ENCODE peak calls at places on chromosome 15, in six cellular contexts. O, J, H, Z, W and I are unnamed samples.

GRCh38 chr15:91711384-91712082 is 142.0 kb upstream of the SLCO3A1 start:
- DNase-seq in O (no peak), J (no peak), H (no peak), Z (no peak), W (no peak), I (no peak)

GRCh38 chr15:41558400-41559238 is at the start of gene TYRO3:
- DNase-seq in O (peak), J (peak), H (no peak), Z (no peak), W (peak), I (peak)

GRCh38 chr15:52805351-52806283 is 15.5 kb upstream of the ONECUT1 start:
- DNase-seq in O (peak), J (no peak), H (no peak), Z (no peak), W (peak), I (no peak)

GRCh38 chr15:80915462-80915861 is 74.2 kb downstream of the MESD start:
- DNase-seq in O (no peak), J (no peak), H (no peak), Z (no peak), W (no peak), I (no peak)

GRCh38 chr15:20349774-20350498 is 191.7 kb downstream of the GOLGA6L6 start:
- DNase-seq in O (peak), J (no peak), H (no peak), Z (no peak), W (no peak), I (no peak)

GRCh38 chr15:99844150-99844549 is 110.9 kb upstream of the LYSMD4 start:
- DNase-seq in O (no peak), J (no peak), H (no peak), Z (peak), W (no peak), I (no peak)

GRCh38 chr15:71334874-71335273 is 219.6 kb downstream of the THSD4 start:
- DNase-seq in O (no peak), J (no peak), H (no peak), Z (no peak), W (peak), I (no peak)

GRCh38 chr15:42772126-42772525 is 35.2 kb upstream of the CDAN1 start:
- DNase-seq in O (no peak), J (peak), H (no peak), Z (no peak), W (no peak), I (peak)

GRCh38 chr15:57485869-57486268 is 105.8 kb upstream of the MYZAP start:
- DNase-seq in O (no peak), J (no peak), H (no peak), Z (peak), W (peak), I (peak)

GRCh38 chr15:79539426-79539825 is 107.3 kb downstream of the MINAR1 start:
- DNase-seq in O (no peak), J (no peak), H (no peak), Z (peak), W (peak), I (no peak)

GRCh38 chr15:43346305-43346704 is 15.9 kb upstream of the LCMT2 start:
- DNase-seq in O (no peak), J (no peak), H (no peak), Z (no peak), W (no peak), I (no peak)

GRCh38 chr15:31399544-31400171 is 73.0 kb downstream of the KLF13 start:
- DNase-seq in O (peak), J (no peak), H (no peak), Z (no peak), W (peak), I (no peak)

GRCh38 chr15:79832358-79832757 is 64.5 kb downstream of the MTHFS start:
- DNase-seq in O (no peak), J (no peak), H (no peak), Z (no peak), W (no peak), I (no peak)

GRCh38 chr15:90071220-90071807 is 31.0 kb downstream of the IDH2 start:
- DNase-seq in O (peak), J (peak), H (peak), Z (peak), W (peak), I (peak)

GRCh38 chr15:63188937-63189871 is at the start of gene RAB8B:
- DNase-seq in O (peak), J (peak), H (peak), Z (peak), W (peak), I (peak)
- H3K4me3 ChIP-seq in O (peak), J (peak), H (peak), Z (peak), W (peak), I (peak)

GRCh38 chr15:98785408-98785795 is 137.1 kb downstream of the IGF1R start:
- DNase-seq in O (no peak), J (no peak), H (no peak), Z (no peak), W (no peak), I (no peak)
- H3K4me3 ChIP-seq in O (no peak), J (no peak), H (no peak), Z (no peak), W (no peak), I (no peak)

DNA sequence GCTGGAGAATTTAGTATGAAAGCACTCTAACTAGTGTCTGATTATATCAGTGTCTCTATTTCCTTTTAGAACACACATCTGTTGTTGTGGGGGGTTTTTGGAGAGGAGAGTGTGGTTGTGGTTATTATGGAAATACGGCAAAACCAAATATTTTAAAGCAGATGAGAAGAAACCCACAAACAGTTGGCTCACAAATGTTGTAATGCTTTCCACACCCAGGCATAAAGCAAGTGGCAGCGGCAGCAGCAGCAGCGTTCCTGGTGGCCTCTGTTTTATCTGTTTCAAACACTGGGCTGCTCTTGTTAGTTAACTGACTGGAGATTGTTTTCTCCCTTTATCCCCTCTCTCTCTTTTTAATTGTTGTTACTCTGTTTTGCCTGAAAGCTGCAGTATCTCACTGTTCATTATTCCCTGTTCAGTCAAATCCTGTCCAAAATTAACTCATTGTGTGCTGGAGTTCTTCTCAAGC is 1045.5 kb upstream of the NR2F2 start:
- DNase-seq in O (no peak), J (no peak), H (no peak), Z (no peak), W (peak), I (peak)
- H3K4me3 ChIP-seq in O (no peak), J (no peak), H (no peak), Z (no peak), W (no peak), I (no peak)

DNA sequence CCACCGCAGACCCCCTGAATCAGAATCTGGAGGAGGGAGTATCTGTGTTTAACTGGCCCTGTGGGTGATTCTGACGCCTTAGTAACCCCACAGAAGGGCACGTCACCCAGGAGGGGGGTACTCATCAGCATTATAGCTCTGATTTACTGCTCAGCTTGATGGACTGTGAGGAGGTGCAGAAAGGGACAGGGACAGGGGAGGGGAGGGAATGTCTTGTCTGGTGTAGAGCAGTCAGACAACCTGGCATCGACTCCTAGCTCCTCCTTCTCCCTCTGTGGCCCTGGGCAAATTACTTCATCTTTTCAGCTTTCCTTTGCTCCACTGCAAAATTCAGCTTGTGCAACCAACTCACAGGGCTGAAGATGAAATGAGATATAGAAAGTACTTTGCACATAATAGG is 42.3 kb upstream of the GLCE start:
- DNase-seq in O (no peak), J (no peak), H (no peak), Z (peak), W (no peak), I (peak)
- H3K4me3 ChIP-seq in O (no peak), J (no peak), H (no peak), Z (no peak), W (no peak), I (no peak)

GRCh38 chr15:58608129-58608590 is 141.3 kb downstream of the ADAM10 start:
- DNase-seq in O (no peak), J (no peak), H (no peak), Z (no peak), W (peak), I (peak)

GRCh38 chr15:58608711-58609110 is 140.8 kb downstream of the ADAM10 start:
- DNase-seq in O (no peak), J (no peak), H (no peak), Z (no peak), W (peak), I (no peak)

GRCh38 chr15:58605931-58606330 is 143.6 kb downstream of the ADAM10 start:
- DNase-seq in O (no peak), J (no peak), H (no peak), Z (no peak), W (no peak), I (no peak)

GRCh38 chr15:58604455-58604923 is 145.0 kb downstream of the ADAM10 start:
- DNase-seq in O (no peak), J (no peak), H (no peak), Z (peak), W (no peak), I (no peak)

GRCh38 chr15:58606577-58607080 is 142.9 kb downstream of the ADAM10 start:
- DNase-seq in O (no peak), J (no peak), H (no peak), Z (no peak), W (no peak), I (no peak)
- H3K4me3 ChIP-seq in O (no peak), J (no peak), H (no peak), Z (no peak), W (no peak), I (no peak)

GRCh38 chr15:67120009-67120838 is 54.8 kb downstream of the SMAD3 start:
- DNase-seq in O (no peak), J (no peak), H (no peak), Z (no peak), W (no peak), I (no peak)
- H3K4me3 ChIP-seq in O (no peak), J (no peak), H (peak), Z (no peak), W (peak), I (no peak)

DNA sequence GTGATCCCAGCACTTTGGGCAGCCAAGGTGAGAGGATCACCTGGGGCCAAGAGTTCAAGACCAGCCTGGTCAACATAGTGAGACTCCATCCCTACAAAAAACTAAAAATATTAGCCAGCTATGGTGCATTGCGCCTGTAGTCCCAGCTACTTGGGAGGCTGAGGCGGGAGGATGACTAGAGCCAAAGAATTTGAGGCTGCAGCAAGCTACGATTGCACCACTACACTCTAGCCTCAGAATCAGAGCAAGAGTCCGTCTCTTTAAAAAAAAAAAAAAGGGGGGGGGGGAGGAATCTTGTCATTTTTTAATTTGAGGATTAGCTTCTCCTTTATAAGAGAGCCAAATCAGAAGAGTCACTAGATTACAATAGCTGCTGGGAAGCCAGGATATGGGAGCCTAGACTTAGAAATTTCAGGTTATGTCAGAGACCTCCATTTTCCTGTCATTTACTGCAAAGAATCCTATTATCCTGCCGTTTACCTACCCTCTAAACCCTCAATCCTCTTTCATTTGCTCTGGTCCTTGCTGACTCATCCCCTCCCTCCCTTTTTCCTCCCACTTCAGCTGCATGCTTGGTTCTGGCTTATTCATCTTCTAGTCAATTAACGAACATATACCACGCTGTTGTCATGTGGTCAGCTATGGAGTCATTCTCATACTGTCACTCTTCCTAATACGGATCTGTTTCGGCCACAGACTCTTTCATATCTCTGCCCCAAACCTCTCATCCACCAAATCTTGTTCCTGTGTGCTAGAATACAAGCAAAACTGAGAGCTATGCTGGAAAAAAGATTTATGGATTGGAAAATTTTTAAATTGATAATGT is 83.8 kb upstream of the PPIB start:
- DNase-seq in O (no peak), J (no peak), H (no peak), Z (peak), W (peak), I (peak)
- H3K4me3 ChIP-seq in O (no peak), J (no peak), H (no peak), Z (no peak), W (peak), I (peak)

GRCh38 chr15:40042791-40043320 is 3.9 kb upstream of the SRP14 start:
- DNase-seq in O (no peak), J (no peak), H (peak), Z (no peak), W (no peak), I (no peak)

GRCh38 chr15:40038654-40039543 is at the start of gene SRP14:
- DNase-seq in O (peak), J (peak), H (peak), Z (peak), W (peak), I (peak)

GRCh38 chr15:40040293-40040635 is 1.3 kb upstream of the SRP14 start:
- DNase-seq in O (no peak), J (no peak), H (no peak), Z (no peak), W (no peak), I (no peak)

GRCh38 chr15:40038267-40038653 is 721 bp downstream of the SRP14 start:
- DNase-seq in O (peak), J (no peak), H (no peak), Z (peak), W (peak), I (peak)

DNA sequence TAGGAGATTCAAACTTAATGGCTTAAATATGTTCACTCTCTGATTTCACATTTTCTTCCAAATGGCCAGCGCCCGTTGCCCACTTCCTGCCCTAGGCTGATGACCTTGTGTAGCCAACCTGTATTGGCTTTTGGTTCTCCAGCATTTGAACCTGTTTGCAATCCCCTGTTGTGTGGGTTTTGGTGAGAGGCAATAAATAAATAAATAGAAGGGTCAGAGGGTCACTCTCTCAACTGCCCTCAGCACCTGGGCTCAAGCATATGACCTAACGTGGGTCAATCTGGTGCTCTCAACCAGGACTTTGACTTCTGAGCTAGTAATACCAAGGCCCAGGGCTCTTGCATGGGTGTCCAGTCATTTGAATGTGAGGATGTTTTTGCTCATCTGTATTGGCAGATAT is 1.8 kb upstream of the SRP14 start:
- DNase-seq in O (no peak), J (no peak), H (no peak), Z (no peak), W (no peak), I (no peak)
- H3K4me3 ChIP-seq in O (no peak), J (no peak), H (no peak), Z (no peak), W (no peak), I (no peak)

GRCh38 chr15:22844421-22845288 is 6.2 kb downstream of the NIPA2 start:
- DNase-seq in O (no peak), J (no peak), H (no peak), Z (no peak), W (no peak), I (no peak)
- H3K4me3 ChIP-seq in O (no peak), J (no peak), H (no peak), Z (no peak), W (no peak), I (no peak)